ENCODE peak calls at places on chromosome 5, in four cellular contexts. One of them, this sample, is unnamed.

GRCh38 chr5:149341846-149342245 is 3.5 kb upstream of the GRPEL2 start:
- DNase-seq in GM04504: no peak
- DNase-seq in iPS-NIHi11: no peak
- DNase-seq in M059J: no peak
- DNase-seq in this sample: no peak

GRCh38 chr5:160133071-160133917 is 14.0 kb upstream of the PWWP2A start:
- DNase-seq in GM04504: no peak
- DNase-seq in iPS-NIHi11: peak
- DNase-seq in M059J: peak
- DNase-seq in this sample: peak

GRCh38 chr5:87649455-87649854 is 236.7 kb upstream of the CCNH start:
- DNase-seq in GM04504: no peak
- DNase-seq in iPS-NIHi11: no peak
- DNase-seq in M059J: peak
- DNase-seq in this sample: no peak

GRCh38 chr5:42620579-42621216 is 135.9 kb upstream of the CCDC152 start:
- DNase-seq in GM04504: no peak
- DNase-seq in iPS-NIHi11: no peak
- DNase-seq in M059J: peak
- DNase-seq in this sample: no peak

GRCh38 chr5:85334-85995 is 6.5 kb upstream of the PLEKHG4B start:
- DNase-seq in GM04504: no peak
- DNase-seq in iPS-NIHi11: no peak
- DNase-seq in M059J: no peak
- DNase-seq in this sample: no peak

GRCh38 chr5:157046041-157046440 is 12.9 kb downstream of the HAVCR1 start:
- DNase-seq in GM04504: no peak
- DNase-seq in iPS-NIHi11: no peak
- DNase-seq in M059J: peak
- DNase-seq in this sample: no peak

GRCh38 chr5:152592416-152592815 is 187.3 kb upstream of the NMUR2 start:
- DNase-seq in GM04504: no peak
- DNase-seq in iPS-NIHi11: no peak
- DNase-seq in M059J: no peak
- DNase-seq in this sample: no peak

GRCh38 chr5:172806897-172807672 is 27.0 kb upstream of the ERGIC1 start:
- DNase-seq in GM04504: peak
- DNase-seq in iPS-NIHi11: peak
- DNase-seq in M059J: peak
- DNase-seq in this sample: peak

GRCh38 chr5:7650755-7651154 is 200.2 kb downstream of the CFAP90 start:
- DNase-seq in GM04504: no peak
- DNase-seq in iPS-NIHi11: no peak
- DNase-seq in M059J: no peak
- DNase-seq in this sample: no peak

GRCh38 chr5:62340392-62340791 is 34.4 kb downstream of the KIF2A start:
- DNase-seq in GM04504: no peak
- DNase-seq in iPS-NIHi11: no peak
- DNase-seq in M059J: peak
- DNase-seq in this sample: peak

GRCh38 chr5:149902177-149902576 is 42.4 kb downstream of the PDE6A start:
- DNase-seq in GM04504: no peak
- DNase-seq in iPS-NIHi11: peak
- DNase-seq in M059J: no peak
- DNase-seq in this sample: no peak

GRCh38 chr5:149128023-149128875 is 13.0 kb upstream of the ABLIM3 start:
- DNase-seq in GM04504: no peak
- DNase-seq in iPS-NIHi11: peak
- DNase-seq in M059J: peak
- DNase-seq in this sample: peak

GRCh38 chr5:158619083-158619788 is 480.5 kb downstream of the EBF1 start:
- DNase-seq in GM04504: no peak
- DNase-seq in iPS-NIHi11: no peak
- DNase-seq in M059J: no peak
- DNase-seq in this sample: no peak

GRCh38 chr5:59401637-59402036 is 491.9 kb downstream of the PDE4D start:
- DNase-seq in GM04504: no peak
- DNase-seq in iPS-NIHi11: no peak
- DNase-seq in M059J: no peak
- DNase-seq in this sample: no peak

GRCh38 chr5:175814676-175815075 is 56.7 kb upstream of the CPLX2 start:
- DNase-seq in GM04504: peak
- DNase-seq in iPS-NIHi11: no peak
- DNase-seq in M059J: peak
- DNase-seq in this sample: no peak

GRCh38 chr5:59648949-59649921 is 244.3 kb downstream of the PDE4D start:
- DNase-seq in GM04504: no peak
- DNase-seq in iPS-NIHi11: peak
- DNase-seq in M059J: peak
- DNase-seq in this sample: no peak

GRCh38 chr5:173765030-173765644 is 123.0 kb upstream of the CPEB4 start:
- DNase-seq in GM04504: no peak
- DNase-seq in iPS-NIHi11: no peak
- DNase-seq in M059J: no peak
- DNase-seq in this sample: no peak

GRCh38 chr5:96783326-96783725 is 24.4 kb downstream of the ERAP1 start:
- DNase-seq in GM04504: no peak
- DNase-seq in iPS-NIHi11: no peak
- DNase-seq in M059J: no peak
- DNase-seq in this sample: no peak